ENCODE peak calls at places on chromosomes 4 and X, in five cellular contexts. I is cardiac muscle cell, E is keratinocyte, Q is PC-3, C is suprapubic skin. F is an unnamed sample.

GRCh38 chr4:76881375-76881774 is 16.6 kb downstream of the SOWAHB start:
- DNase-seq in I (no peak), E (no peak), Q (peak), C (no peak), F (peak)

GRCh38 chrX:80511969-80512760 is 91.9 kb downstream of the TENT5D start:
- DNase-seq in I (peak), E (no peak), Q (peak), C (no peak), F (no peak)

GRCh38 chrX:136268051-136269048 is 17.1 kb upstream of the MAP7D3 start:
- DNase-seq in I (peak), E (no peak), Q (peak), C (no peak), F (peak)

GRCh38 chrX:68929332-68930150 is 100.7 kb downstream of the EFNB1 start:
- DNase-seq in I (peak), E (peak), Q (peak), C (no peak), F (no peak)

GRCh38 chr4:111228396-111228795 is 605.5 kb upstream of the PITX2 start:
- DNase-seq in I (no peak), E (no peak), Q (no peak), C (no peak), F (no peak)

GRCh38 chr4:8746523-8747466 is 124.8 kb downstream of the HMX1 start:
- DNase-seq in I (no peak), E (no peak), Q (no peak), C (peak), F (no peak)

GRCh38 chr4:3530663-3531254 is 1.5 kb downstream of the LRPAP1 start:
- DNase-seq in I (no peak), E (no peak), Q (no peak), C (no peak), F (no peak)

GRCh38 chr4:146638801-146639351 is at the start of gene POU4F2:
- DNase-seq in I (peak), E (no peak), Q (no peak), C (no peak), F (no peak)

GRCh38 chr4:108783666-108784463 is 21.0 kb upstream of the ETNPPL start:
- DNase-seq in I (peak), E (no peak), Q (peak), C (no peak), F (no peak)

GRCh38 chr4:165439344-165439743 is 60.5 kb downstream of the CPE start:
- DNase-seq in I (no peak), E (no peak), Q (peak), C (no peak), F (no peak)

GRCh38 chr4:189177130-189177529 is 763.5 kb upstream of the FRG1 start:
- DNase-seq in I (no peak), E (no peak), Q (peak), C (no peak), F (no peak)

GRCh38 chr4:151236036-151236435 is 40.9 kb upstream of the PRSS48 start:
- DNase-seq in I (no peak), E (no peak), Q (no peak), C (no peak), F (no peak)

GRCh38 chr4:1711055-1711905 is 839 bp downstream of the SLBP start:
- DNase-seq in I (peak), E (no peak), Q (peak), C (no peak), F (peak)

GRCh38 chr4:1708581-1708980 is 3.5 kb downstream of the SLBP start:
- DNase-seq in I (no peak), E (no peak), Q (no peak), C (no peak), F (no peak)

GRCh38 chr4:1703880-1704279 is 8.2 kb downstream of the SLBP start:
- DNase-seq in I (no peak), E (no peak), Q (no peak), C (no peak), F (no peak)

GRCh38 chr4:1706358-1706757 is 5.8 kb downstream of the SLBP start:
- DNase-seq in I (no peak), E (no peak), Q (no peak), C (no peak), F (no peak)

GRCh38 chr4:1705732-1706131 is 6.4 kb downstream of the SLBP start:
- DNase-seq in I (no peak), E (no peak), Q (no peak), C (no peak), F (no peak)
- H3K4me3 ChIP-seq in I (no peak), E (no peak), Q (no peak), C (no peak), F (no peak)

GRCh38 chr4:88757067-88757466 is 59.4 kb upstream of the NAP1L5 start:
- DNase-seq in I (no peak), E (no peak), Q (no peak), C (no peak), F (no peak)

GRCh38 chr4:88756149-88756548 is 58.5 kb upstream of the NAP1L5 start:
- DNase-seq in I (no peak), E (no peak), Q (no peak), C (no peak), F (no peak)

GRCh38 chr4:88757776-88758175 is 60.1 kb upstream of the NAP1L5 start:
- DNase-seq in I (no peak), E (no peak), Q (no peak), C (no peak), F (no peak)

GRCh38 chr4:88753658-88754431 is 56.2 kb upstream of the NAP1L5 start:
- DNase-seq in I (no peak), E (no peak), Q (no peak), C (no peak), F (no peak)

DNA sequence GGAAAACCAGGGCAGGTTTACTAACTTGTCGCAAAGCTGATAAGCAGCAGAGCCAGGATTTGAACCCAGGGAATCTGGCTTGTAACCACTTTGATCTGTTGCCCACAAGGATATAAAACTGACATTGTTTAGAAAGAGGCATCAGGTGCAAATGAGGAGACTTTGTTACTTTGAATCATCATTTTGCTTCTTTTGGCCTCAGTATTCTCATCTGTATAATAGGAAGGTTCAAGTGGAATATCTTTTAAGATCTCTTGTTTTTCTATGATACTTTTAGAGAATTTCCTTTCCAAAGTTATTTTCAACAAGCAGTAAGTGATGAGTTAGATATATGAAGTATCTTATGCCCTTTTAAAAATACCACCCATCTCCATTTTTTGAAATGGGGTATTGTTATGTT is 57.8 kb upstream of the NAP1L5 start:
- DNase-seq in I (no peak), E (no peak), Q (no peak), C (no peak), F (no peak)
- H3K27ac ChIP-seq in I (no peak), E (no peak), Q (no peak), C (no peak), F (no peak)

DNA sequence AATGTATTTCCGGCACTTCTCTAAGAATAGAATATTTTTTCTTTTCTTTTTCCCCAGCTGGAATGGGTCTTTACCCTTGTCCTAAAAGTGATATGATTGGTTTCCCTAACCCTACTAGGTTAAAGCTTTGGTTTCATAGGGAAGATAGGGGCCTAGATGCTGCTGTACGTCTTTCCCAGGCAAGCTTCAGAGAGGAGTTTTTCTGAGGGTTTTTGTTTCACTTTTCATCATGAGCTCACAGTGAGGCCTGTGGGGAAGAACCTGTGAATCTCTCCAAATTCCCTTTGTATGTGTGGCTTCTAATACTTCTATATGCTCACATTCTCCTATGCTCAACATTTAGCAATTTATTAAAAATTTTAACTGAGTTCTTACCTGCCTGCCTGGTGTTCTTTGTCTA is 320.0 kb upstream of the PCDH18 start:
- DNase-seq in I (no peak), E (no peak), Q (no peak), C (no peak), F (no peak)
- TF ChIP-seq CTCF in I (no peak), E (no peak), Q (no peak), C (no peak), F (no peak)

DNA sequence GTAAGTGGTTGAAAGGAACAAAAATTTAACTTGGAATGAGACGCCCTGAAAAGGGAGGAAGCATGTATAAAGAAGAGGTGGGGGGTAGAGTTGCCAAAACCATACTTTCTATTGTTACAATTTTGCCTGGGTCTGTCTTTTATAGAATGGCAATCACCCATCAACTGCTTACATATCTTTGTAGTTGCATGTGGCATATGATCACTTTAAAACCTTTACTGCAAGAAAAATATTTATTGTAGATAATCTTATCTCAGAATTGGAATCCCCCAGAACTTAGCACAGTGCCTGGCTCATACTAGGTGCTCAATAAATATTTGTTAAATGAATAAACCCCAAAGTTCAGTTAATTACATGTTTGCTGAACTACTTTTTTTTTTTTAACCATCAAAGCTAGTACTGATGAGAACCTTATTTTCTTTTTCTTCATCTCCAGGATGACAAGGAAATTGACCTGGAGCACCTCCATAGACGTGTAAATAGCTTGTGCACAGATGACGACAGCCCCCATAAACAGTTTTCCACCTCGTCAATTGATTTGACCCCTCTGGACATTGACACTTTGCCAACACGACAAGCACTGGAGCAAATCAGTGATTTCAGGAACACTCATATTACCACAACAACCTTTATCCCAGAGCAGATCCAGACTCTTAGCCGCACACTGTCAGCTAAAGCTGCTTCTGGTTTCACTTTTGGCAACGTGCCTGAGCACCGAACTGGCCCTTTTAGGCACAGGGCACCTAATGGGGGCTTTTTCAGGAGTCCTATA is 56.7 kb upstream of the ATOH1 start:
- DNase-seq in I (no peak), E (no peak), Q (peak), C (no peak), F (peak)
- H3K4me3 ChIP-seq in I (no peak), E (no peak), Q (no peak), C (no peak), F (no peak)

GRCh38 chrX:110281377-110281776 is 36.5 kb downstream of the AMMECR1 start:
- DNase-seq in I (no peak), E (no peak), Q (no peak), C (no peak), F (no peak)

GRCh38 chrX:110277609-110278008 is 40.3 kb downstream of the AMMECR1 start:
- DNase-seq in I (no peak), E (no peak), Q (peak), C (no peak), F (no peak)

GRCh38 chrX:110282922-110283321 is 35.0 kb downstream of the AMMECR1 start:
- DNase-seq in I (no peak), E (no peak), Q (no peak), C (no peak), F (no peak)

GRCh38 chrX:110284159-110284558 is 33.7 kb downstream of the AMMECR1 start:
- DNase-seq in I (peak), E (no peak), Q (peak), C (no peak), F (no peak)

DNA sequence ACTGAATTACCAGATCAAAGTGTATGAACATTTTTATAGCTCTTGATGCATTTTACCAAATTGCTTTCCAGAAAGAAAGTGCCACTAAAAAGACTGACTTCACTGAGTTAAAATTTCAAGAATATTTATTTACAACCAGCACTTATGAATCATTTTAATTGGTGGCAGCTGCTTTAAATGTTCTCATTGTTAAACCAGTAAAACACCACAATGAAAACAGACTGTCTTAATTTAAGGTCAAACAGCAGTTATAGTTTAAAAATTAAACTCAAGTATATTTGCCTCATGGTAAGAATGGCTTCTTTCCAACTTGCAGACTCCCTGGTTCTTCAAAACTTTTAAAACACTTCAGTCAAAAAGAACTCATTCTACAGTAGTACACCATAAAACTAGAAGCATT is 36.9 kb downstream of the AMMECR1 start:
- DNase-seq in I (no peak), E (no peak), Q (peak), C (no peak), F (no peak)
- H3K27ac ChIP-seq in I (no peak), E (no peak), Q (peak), C (no peak), F (no peak)

GRCh38 chr4:186948361-186949291 is 225.0 kb upstream of the FAT1 start:
- DNase-seq in I (peak), E (no peak), Q (peak), C (no peak), F (no peak)
- TF ChIP-seq CTCF in I (peak), E (peak), Q (peak), C (no peak), F (no peak)

GRCh38 chrX:1558761-1559468 is 21.9 kb upstream of the P2RY8 start:
- DNase-seq in I (no peak), E (no peak), Q (no peak), C (peak), F (no peak)

GRCh38 chrX:1555370-1555769 is 18.4 kb upstream of the P2RY8 start:
- DNase-seq in I (no peak), E (no peak), Q (no peak), C (no peak), F (no peak)

GRCh38 chrX:1551959-1552546 is 15.1 kb upstream of the P2RY8 start:
- DNase-seq in I (no peak), E (no peak), Q (no peak), C (no peak), F (no peak)

DNA sequence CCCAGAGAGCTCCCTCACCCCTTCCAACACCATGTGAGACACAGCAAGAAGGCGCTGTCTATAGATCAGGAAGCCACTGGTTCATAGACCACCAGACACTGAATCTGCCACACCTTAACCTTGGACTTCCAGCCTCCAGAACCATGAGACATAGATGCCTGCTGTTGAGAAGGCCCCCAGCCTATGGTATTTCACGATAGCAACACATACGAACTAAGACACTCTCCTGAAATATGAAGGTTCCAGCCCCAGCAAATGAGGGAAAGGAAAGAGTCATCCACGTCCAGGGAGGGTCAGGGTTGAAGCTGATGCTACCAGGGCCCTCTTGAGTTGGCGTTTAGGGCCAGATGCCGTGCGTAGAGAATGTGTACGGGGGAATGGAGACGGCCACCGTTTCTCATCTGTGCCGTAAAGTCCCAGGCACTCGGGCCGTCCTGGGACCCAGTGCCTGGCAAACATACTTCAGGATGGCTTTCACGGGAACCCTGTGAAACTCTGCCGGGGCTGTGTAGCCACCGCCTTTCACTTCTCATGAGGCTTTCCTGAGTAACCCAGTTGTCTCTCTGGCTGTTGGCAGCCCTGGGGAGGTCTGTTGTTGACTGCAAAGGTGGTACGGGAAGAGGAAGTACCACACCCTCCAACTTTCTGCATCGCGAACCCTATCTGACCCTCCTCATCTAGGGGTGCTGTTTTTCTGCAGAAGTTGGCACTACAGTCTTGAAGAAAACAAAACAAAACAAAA is 17.7 kb upstream of the P2RY8 start:
- DNase-seq in I (no peak), E (no peak), Q (no peak), C (peak), F (no peak)
- H3K4me3 ChIP-seq in I (no peak), E (no peak), Q (no peak), C (no peak), F (no peak)

GRCh38 chrX:118315529-118315928 is 30.4 kb upstream of the WDR44 start:
- DNase-seq in I (no peak), E (peak), Q (no peak), C (no peak), F (no peak)
- H3K27ac ChIP-seq in I (no peak), E (no peak), Q (no peak), C (no peak), F (no peak)

GRCh38 chr4:6046526-6047129 is 28.4 kb upstream of the C4orf50 start:
- DNase-seq in I (no peak), E (no peak), Q (no peak), C (no peak), F (no peak)

GRCh38 chr4:6043188-6043587 is 25.0 kb upstream of the C4orf50 start:
- DNase-seq in I (no peak), E (no peak), Q (no peak), C (no peak), F (no peak)

GRCh38 chr4:6043843-6044242 is 25.6 kb upstream of the C4orf50 start:
- DNase-seq in I (no peak), E (no peak), Q (no peak), C (no peak), F (no peak)

GRCh38 chr4:6044276-6044675 is 26.0 kb upstream of the C4orf50 start:
- DNase-seq in I (no peak), E (no peak), Q (no peak), C (no peak), F (no peak)

GRCh38 chr4:6044805-6045204 is 26.6 kb upstream of the C4orf50 start:
- DNase-seq in I (no peak), E (no peak), Q (no peak), C (no peak), F (no peak)
- TF ChIP-seq CTCF in I (no peak), E (no peak), Q (no peak), C (no peak), F (no peak)

F was measured in colonic mucosa.